ENCODE peak calls at places on chromosomes 11 and 22, in seven cellular contexts. One of them, this sample, is unnamed. For H3K4me1, the result is how much of the 10 kb centered on the place peaks cover.

GRCh38 chr11:898160-898517 is 12.5 kb downstream of the CHID1 start:
- DNase-seq in fibroblast of lung: peak
- DNase-seq in endothelial cell of umbilical vein: peak
- DNase-seq in HCT116: peak
- DNase-seq in IMR-90: peak
- DNase-seq in H9: peak
- DNase-seq in mesenchymal stem cell: peak
- DNase-seq in this sample: peak

GRCh38 chr11:117094776-117095175 is 3.5 kb downstream of the SIK3 start:
- DNase-seq in HCT116: no peak
- DNase-seq in endothelial cell of umbilical vein: no peak
- DNase-seq in IMR-90: peak
- DNase-seq in H9: no peak
- DNase-seq in mesenchymal stem cell: peak
- DNase-seq in fibroblast of lung: peak
- DNase-seq in this sample: no peak

GRCh38 chr11:62574363-62575057 is 819 bp upstream of the EEF1G start:
- DNase-seq in endothelial cell of umbilical vein: peak
- DNase-seq in HCT116: no peak
- DNase-seq in mesenchymal stem cell: no peak
- DNase-seq in fibroblast of lung: peak
- DNase-seq in IMR-90: peak
- DNase-seq in H9: no peak
- DNase-seq in this sample: peak

GRCh38 chr22:22422629-22423112 is 85.9 kb downstream of the ZNF280B start:
- DNase-seq in mesenchymal stem cell: peak
- DNase-seq in HCT116: peak
- DNase-seq in IMR-90: peak
- DNase-seq in endothelial cell of umbilical vein: peak
- DNase-seq in H9: peak
- DNase-seq in fibroblast of lung: peak
- DNase-seq in this sample: peak

GRCh38 chr11:65891180-65892136 is 985 bp downstream of the CCDC85B start:
- DNase-seq in mesenchymal stem cell: no peak
- DNase-seq in IMR-90: no peak
- DNase-seq in fibroblast of lung: no peak
- DNase-seq in H9: peak
- DNase-seq in HCT116: no peak
- DNase-seq in endothelial cell of umbilical vein: peak
- DNase-seq in this sample: peak

GRCh38 chr11:114083256-114084252 is 24.0 kb downstream of the ZBTB16 start:
- DNase-seq in mesenchymal stem cell: no peak
- DNase-seq in IMR-90: no peak
- DNase-seq in H9: no peak
- DNase-seq in endothelial cell of umbilical vein: no peak
- DNase-seq in HCT116: no peak
- DNase-seq in fibroblast of lung: no peak
- DNase-seq in this sample: no peak

GRCh38 chr11:118007040-118007439 is 20.8 kb downstream of the IL10RA start:
- DNase-seq in IMR-90: no peak
- DNase-seq in fibroblast of lung: no peak
- DNase-seq in mesenchymal stem cell: no peak
- DNase-seq in H9: no peak
- DNase-seq in HCT116: no peak
- DNase-seq in endothelial cell of umbilical vein: no peak
- DNase-seq in this sample: no peak

GRCh38 chr11:1778141-1778911 is 14.6 kb upstream of the CTSD start:
- DNase-seq in fibroblast of lung: no peak
- DNase-seq in IMR-90: no peak
- DNase-seq in endothelial cell of umbilical vein: no peak
- DNase-seq in HCT116: no peak
- DNase-seq in mesenchymal stem cell: no peak
- DNase-seq in H9: no peak
- DNase-seq in this sample: no peak

GRCh38 chr11:85725510-85726258 is 39.7 kb upstream of the CCDC89 start:
- DNase-seq in mesenchymal stem cell: peak
- DNase-seq in fibroblast of lung: peak
- DNase-seq in endothelial cell of umbilical vein: peak
- DNase-seq in IMR-90: peak
- DNase-seq in H9: no peak
- DNase-seq in HCT116: peak
- DNase-seq in this sample: no peak

GRCh38 chr11:8962827-8963226 is 1.4 kb downstream of the TMEM9B start:
- DNase-seq in fibroblast of lung: no peak
- DNase-seq in IMR-90: no peak
- DNase-seq in H9: no peak
- DNase-seq in endothelial cell of umbilical vein: no peak
- DNase-seq in HCT116: no peak
- DNase-seq in mesenchymal stem cell: no peak
- DNase-seq in this sample: no peak

GRCh38 chr22:46364341-46365165 is 29.0 kb downstream of the TRMU start:
- DNase-seq in endothelial cell of umbilical vein: no peak
- DNase-seq in mesenchymal stem cell: no peak
- DNase-seq in HCT116: no peak
- DNase-seq in fibroblast of lung: no peak
- DNase-seq in H9: no peak
- DNase-seq in IMR-90: no peak
- DNase-seq in this sample: no peak

GRCh38 chr11:19453893-19454292 is 213.1 kb upstream of the E2F8 start:
- DNase-seq in IMR-90: peak
- DNase-seq in endothelial cell of umbilical vein: no peak
- DNase-seq in H9: no peak
- DNase-seq in HCT116: no peak
- DNase-seq in mesenchymal stem cell: no peak
- DNase-seq in fibroblast of lung: peak
- DNase-seq in this sample: no peak

GRCh38 chr11:17563248-17563647 is 16.2 kb downstream of the OTOG start:
- DNase-seq in HCT116: no peak
- DNase-seq in mesenchymal stem cell: no peak
- DNase-seq in IMR-90: no peak
- DNase-seq in endothelial cell of umbilical vein: no peak
- DNase-seq in fibroblast of lung: no peak
- DNase-seq in H9: peak
- DNase-seq in this sample: no peak

DNA sequence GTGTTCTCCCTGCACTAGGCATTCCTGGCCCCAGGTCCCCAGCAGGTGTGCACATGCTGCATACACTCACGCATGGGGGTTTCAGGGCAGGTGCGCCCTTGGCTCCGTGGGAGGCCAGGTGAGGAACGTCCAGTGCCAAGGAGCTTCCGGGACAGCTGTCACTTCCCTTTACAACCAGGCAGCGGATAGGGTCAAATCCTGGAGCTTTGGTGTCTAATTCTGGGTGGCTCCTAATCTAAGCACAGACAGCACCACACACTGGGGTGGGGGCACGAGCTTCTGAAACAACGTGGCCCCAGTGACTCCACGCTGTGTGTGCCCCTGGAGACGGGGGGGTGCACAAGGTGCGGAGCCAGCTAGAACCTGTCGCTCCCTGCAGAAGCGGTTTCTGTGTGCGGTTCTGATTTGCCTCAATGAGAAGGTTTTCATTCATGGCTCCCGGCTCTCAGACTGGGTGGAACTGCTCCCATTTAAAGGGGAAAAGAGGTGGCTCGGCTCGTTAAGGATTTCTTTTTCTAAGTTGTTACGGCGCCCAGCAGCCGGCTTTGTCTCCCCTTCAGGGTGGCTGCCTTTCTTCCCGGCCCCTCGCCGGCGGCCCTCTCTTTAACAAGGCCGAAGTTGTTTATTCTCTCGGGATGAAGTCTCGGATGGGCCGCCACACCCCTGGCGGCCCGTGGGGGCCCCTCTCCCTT is 5.0 kb downstream of the CCND1 start:
- DNase-seq in fibroblast of lung: no peak
- DNase-seq in mesenchymal stem cell: no peak
- DNase-seq in H9: peak
- DNase-seq in HCT116: no peak
- DNase-seq in endothelial cell of umbilical vein: no peak
- DNase-seq in IMR-90: no peak
- DNase-seq in this sample: no peak
- H3K9ac ChIP-seq in fibroblast of lung: no peak
- H3K9ac ChIP-seq in mesenchymal stem cell: peak
- H3K9ac ChIP-seq in H9: no peak
- H3K9ac ChIP-seq in HCT116: peak
- H3K9ac ChIP-seq in endothelial cell of umbilical vein: no peak
- H3K9ac ChIP-seq in IMR-90: no peak
- H3K9ac ChIP-seq in this sample: no peak

GRCh38 chr22:31399211-31400022 is at the start of gene DRG1:
- DNase-seq in fibroblast of lung: peak
- DNase-seq in H9: peak
- DNase-seq in endothelial cell of umbilical vein: peak
- DNase-seq in IMR-90: peak
- DNase-seq in HCT116: peak
- DNase-seq in mesenchymal stem cell: peak
- DNase-seq in this sample: peak
- H2AFZ ChIP-seq in fibroblast of lung: peak
- H2AFZ ChIP-seq in H9: no peak
- H2AFZ ChIP-seq in endothelial cell of umbilical vein: peak
- H2AFZ ChIP-seq in IMR-90: peak
- H2AFZ ChIP-seq in HCT116: peak
- H2AFZ ChIP-seq in mesenchymal stem cell: peak
- H2AFZ ChIP-seq in this sample: peak

DNA sequence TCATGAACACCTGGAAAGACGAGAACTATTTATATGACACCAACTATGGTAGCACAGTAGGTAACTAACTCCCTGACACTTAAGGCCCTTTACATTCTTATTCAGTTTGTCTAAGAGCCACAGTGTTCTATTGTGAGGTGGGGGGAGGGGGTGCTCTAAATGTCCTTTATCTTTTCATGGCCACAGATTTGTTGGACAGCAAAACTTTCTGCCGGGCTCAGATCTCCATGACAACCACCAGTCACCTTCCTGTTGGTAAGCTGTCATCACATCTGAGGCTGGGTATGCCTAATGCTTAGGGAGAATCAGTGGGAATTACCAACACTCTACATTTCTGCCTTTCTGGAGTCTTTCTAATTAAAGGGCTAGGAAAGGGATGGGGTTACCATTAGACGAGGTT is 30.7 kb downstream of the EHF start:
- DNase-seq in HCT116: no peak
- DNase-seq in endothelial cell of umbilical vein: peak
- DNase-seq in H9: no peak
- DNase-seq in mesenchymal stem cell: peak
- DNase-seq in IMR-90: peak
- DNase-seq in fibroblast of lung: peak
- DNase-seq in this sample: no peak
- H3K4me1 ChIP-seq in HCT116: half or more
- H3K4me1 ChIP-seq in endothelial cell of umbilical vein: under half
- H3K4me1 ChIP-seq in H9: under half
- H3K4me1 ChIP-seq in mesenchymal stem cell: under half
- H3K4me1 ChIP-seq in IMR-90: under half
- H3K4me1 ChIP-seq in fibroblast of lung: under half
- H3K4me1 ChIP-seq in this sample: under half

GRCh38 chr11:124198852-124199389 is 15.8 kb downstream of the OR10D3 start:
- DNase-seq in endothelial cell of umbilical vein: no peak
- DNase-seq in HCT116: no peak
- DNase-seq in fibroblast of lung: no peak
- DNase-seq in IMR-90: no peak
- DNase-seq in H9: no peak
- DNase-seq in mesenchymal stem cell: no peak
- DNase-seq in this sample: no peak

GRCh38 chr11:124204008-124204407 is 20.9 kb downstream of the OR10D3 start:
- DNase-seq in HCT116: no peak
- DNase-seq in fibroblast of lung: no peak
- DNase-seq in H9: no peak
- DNase-seq in IMR-90: no peak
- DNase-seq in mesenchymal stem cell: no peak
- DNase-seq in endothelial cell of umbilical vein: no peak
- DNase-seq in this sample: no peak

GRCh38 chr11:124199702-124200101 is 16.6 kb downstream of the OR10D3 start:
- DNase-seq in mesenchymal stem cell: peak
- DNase-seq in IMR-90: peak
- DNase-seq in HCT116: no peak
- DNase-seq in fibroblast of lung: peak
- DNase-seq in H9: no peak
- DNase-seq in endothelial cell of umbilical vein: no peak
- DNase-seq in this sample: no peak

GRCh38 chr11:124200671-124201070 is 17.5 kb downstream of the OR10D3 start:
- DNase-seq in HCT116: no peak
- DNase-seq in endothelial cell of umbilical vein: no peak
- DNase-seq in fibroblast of lung: no peak
- DNase-seq in H9: no peak
- DNase-seq in IMR-90: no peak
- DNase-seq in mesenchymal stem cell: no peak
- DNase-seq in this sample: no peak

DNA sequence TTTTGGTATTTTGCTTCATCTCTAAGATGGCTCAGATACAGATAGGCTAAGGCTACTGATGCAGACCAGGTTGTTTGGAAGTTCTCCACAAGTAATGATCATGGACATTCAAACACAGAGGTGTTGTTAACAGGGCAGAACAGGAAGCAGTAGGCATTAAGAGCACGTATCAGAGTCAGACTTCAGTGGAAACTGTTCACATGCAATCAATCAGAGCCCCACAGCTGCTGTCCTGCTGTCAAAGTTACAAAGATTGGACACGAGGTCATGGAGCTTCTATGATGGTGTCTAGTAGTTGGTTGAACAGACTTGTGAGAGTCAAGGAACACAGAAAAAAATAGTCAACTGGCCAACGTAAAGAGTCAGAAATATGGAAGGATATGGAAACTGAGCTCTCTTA is 19.8 kb downstream of the OR10D3 start:
- DNase-seq in fibroblast of lung: no peak
- DNase-seq in HCT116: no peak
- DNase-seq in mesenchymal stem cell: no peak
- DNase-seq in endothelial cell of umbilical vein: no peak
- DNase-seq in H9: no peak
- DNase-seq in IMR-90: no peak
- DNase-seq in this sample: no peak
- H3K9ac ChIP-seq in fibroblast of lung: no peak
- H3K9ac ChIP-seq in HCT116: no peak
- H3K9ac ChIP-seq in mesenchymal stem cell: no peak
- H3K9ac ChIP-seq in endothelial cell of umbilical vein: no peak
- H3K9ac ChIP-seq in H9: no peak
- H3K9ac ChIP-seq in IMR-90: no peak
- H3K9ac ChIP-seq in this sample: no peak

GRCh38 chr22:29706493-29706892 is 13.3 kb upstream of the CABP7 start:
- DNase-seq in mesenchymal stem cell: no peak
- DNase-seq in IMR-90: no peak
- DNase-seq in HCT116: no peak
- DNase-seq in endothelial cell of umbilical vein: no peak
- DNase-seq in fibroblast of lung: peak
- DNase-seq in H9: peak
- DNase-seq in this sample: no peak

GRCh38 chr22:29703595-29704195 is 16.1 kb upstream of the CABP7 start:
- DNase-seq in endothelial cell of umbilical vein: no peak
- DNase-seq in mesenchymal stem cell: no peak
- DNase-seq in HCT116: no peak
- DNase-seq in H9: no peak
- DNase-seq in IMR-90: no peak
- DNase-seq in fibroblast of lung: no peak
- DNase-seq in this sample: no peak

GRCh38 chr22:29705651-29706050 is 14.2 kb upstream of the CABP7 start:
- DNase-seq in IMR-90: no peak
- DNase-seq in fibroblast of lung: no peak
- DNase-seq in HCT116: no peak
- DNase-seq in endothelial cell of umbilical vein: no peak
- DNase-seq in H9: no peak
- DNase-seq in mesenchymal stem cell: no peak
- DNase-seq in this sample: no peak

GRCh38 chr22:29702931-29703594 is 16.7 kb upstream of the CABP7 start:
- DNase-seq in endothelial cell of umbilical vein: no peak
- DNase-seq in mesenchymal stem cell: no peak
- DNase-seq in H9: no peak
- DNase-seq in HCT116: no peak
- DNase-seq in fibroblast of lung: no peak
- DNase-seq in IMR-90: no peak
- DNase-seq in this sample: no peak

GRCh38 chr22:29704528-29705285 is 15.1 kb upstream of the CABP7 start:
- DNase-seq in IMR-90: peak
- DNase-seq in HCT116: no peak
- DNase-seq in mesenchymal stem cell: peak
- DNase-seq in H9: no peak
- DNase-seq in fibroblast of lung: peak
- DNase-seq in endothelial cell of umbilical vein: no peak
- DNase-seq in this sample: no peak
- H2AFZ ChIP-seq in IMR-90: peak
- H2AFZ ChIP-seq in HCT116: no peak
- H2AFZ ChIP-seq in mesenchymal stem cell: no peak
- H2AFZ ChIP-seq in H9: no peak
- H2AFZ ChIP-seq in fibroblast of lung: no peak
- H2AFZ ChIP-seq in endothelial cell of umbilical vein: no peak
- H2AFZ ChIP-seq in this sample: no peak